ENCODE peak calls at places on chromosomes 5 and 9, in four cellular contexts. One of them, this sample, is unnamed.

GRCh38 chr5:122844136-122844915 is 1.1 kb upstream of the SNX24 start:
- DNase-seq in NCI-H446: no peak
- DNase-seq in left ventricle myocardium inferior: no peak
- DNase-seq in naive B cell: no peak
- DNase-seq in this sample: no peak

GRCh38 chr9:98564714-98565113 is 144.0 kb downstream of the GABBR2 start:
- DNase-seq in NCI-H446: no peak
- DNase-seq in left ventricle myocardium inferior: no peak
- DNase-seq in naive B cell: no peak
- DNase-seq in this sample: no peak

GRCh38 chr5:68178579-68178978 is 37.0 kb upstream of the PIK3R1 start:
- DNase-seq in NCI-H446: no peak
- DNase-seq in left ventricle myocardium inferior: no peak
- DNase-seq in naive B cell: no peak
- DNase-seq in this sample: no peak

GRCh38 chr5:1511651-1512540 is 11.9 kb downstream of the LPCAT1 start:
- DNase-seq in NCI-H446: no peak
- DNase-seq in left ventricle myocardium inferior: peak; percentile 12
- DNase-seq in naive B cell: no peak
- DNase-seq in this sample: no peak

GRCh38 chr5:178293400-178293799 is 60.8 kb upstream of the PHYKPL start:
- DNase-seq in NCI-H446: no peak
- DNase-seq in left ventricle myocardium inferior: no peak
- DNase-seq in naive B cell: no peak
- DNase-seq in this sample: no peak

GRCh38 chr9:76560481-76560891 is 101.5 kb downstream of the GCNT1 start:
- DNase-seq in NCI-H446: no peak
- DNase-seq in left ventricle myocardium inferior: no peak
- DNase-seq in naive B cell: no peak
- DNase-seq in this sample: no peak

GRCh38 chr9:27078685-27079084 is 30.3 kb upstream of the TEK start:
- DNase-seq in NCI-H446: no peak
- DNase-seq in left ventricle myocardium inferior: no peak
- DNase-seq in naive B cell: no peak
- DNase-seq in this sample: no peak

GRCh38 chr5:112995764-112996618 is 19.4 kb downstream of the DCP2 start:
- DNase-seq in NCI-H446: peak; percentile 83
- DNase-seq in left ventricle myocardium inferior: peak; percentile 55
- DNase-seq in naive B cell: peak; percentile 44
- DNase-seq in this sample: peak; percentile 57

GRCh38 chr9:14452539-14452938 is 138.6 kb upstream of the NFIB start:
- DNase-seq in NCI-H446: peak; percentile 100
- DNase-seq in left ventricle myocardium inferior: no peak
- DNase-seq in naive B cell: no peak
- DNase-seq in this sample: no peak

GRCh38 chr5:73674669-73675004 is 48.6 kb downstream of the ARHGEF28 start:
- DNase-seq in NCI-H446: no peak
- DNase-seq in left ventricle myocardium inferior: no peak
- DNase-seq in naive B cell: no peak
- DNase-seq in this sample: no peak

GRCh38 chr5:112703866-112704820 is 33.5 kb upstream of the APC start:
- DNase-seq in NCI-H446: peak; percentile 75
- DNase-seq in left ventricle myocardium inferior: peak; percentile 39
- DNase-seq in naive B cell: no peak
- DNase-seq in this sample: peak; percentile 87

GRCh38 chr5:132458651-132459030 is 31.9 kb downstream of the IRF1 start:
- DNase-seq in NCI-H446: no peak
- DNase-seq in left ventricle myocardium inferior: no peak
- DNase-seq in naive B cell: no peak
- DNase-seq in this sample: no peak

GRCh38 chr5:99949361-99949760 is 585.8 kb upstream of the FAM174A start:
- DNase-seq in NCI-H446: no peak
- DNase-seq in left ventricle myocardium inferior: no peak
- DNase-seq in naive B cell: no peak
- DNase-seq in this sample: no peak

GRCh38 chr9:86598411-86599239 is 244.4 kb upstream of the TUT7 start:
- DNase-seq in NCI-H446: no peak
- DNase-seq in left ventricle myocardium inferior: no peak
- DNase-seq in naive B cell: no peak
- DNase-seq in this sample: no peak

GRCh38 chr9:4600363-4600762 is 61.7 kb upstream of the PLPP6 start:
- DNase-seq in NCI-H446: no peak
- DNase-seq in left ventricle myocardium inferior: no peak
- DNase-seq in naive B cell: no peak
- DNase-seq in this sample: peak; percentile 69

GRCh38 chr9:107363511-107364182 is 80.6 kb downstream of the RAD23B start:
- DNase-seq in NCI-H446: no peak
- DNase-seq in left ventricle myocardium inferior: peak; percentile 17
- DNase-seq in naive B cell: no peak
- DNase-seq in this sample: no peak

GRCh38 chr9:34010979-34011378 is 37.7 kb downstream of the UBAP2 start:
- DNase-seq in NCI-H446: no peak
- DNase-seq in left ventricle myocardium inferior: no peak
- DNase-seq in naive B cell: peak; percentile 18
- DNase-seq in this sample: peak; percentile 15

GRCh38 chr9:121620777-121621437 is 30.5 kb upstream of the DAB2IP start:
- DNase-seq in NCI-H446: peak; percentile 12
- DNase-seq in left ventricle myocardium inferior: no peak
- DNase-seq in naive B cell: no peak
- DNase-seq in this sample: peak; percentile 27

GRCh38 chr5:159051431-159052281 is 48.1 kb downstream of the EBF1 start:
- DNase-seq in NCI-H446: no peak
- DNase-seq in left ventricle myocardium inferior: peak; percentile 67
- DNase-seq in naive B cell: peak; percentile 66
- DNase-seq in this sample: no peak

GRCh38 chr9:136509549-136509948 is 26.7 kb upstream of the SEC16A start:
- DNase-seq in NCI-H446: no peak
- DNase-seq in left ventricle myocardium inferior: no peak
- DNase-seq in naive B cell: no peak
- DNase-seq in this sample: no peak

GRCh38 chr9:5874048-5874447 is 16.6 kb upstream of the MLANA start:
- DNase-seq in NCI-H446: no peak
- DNase-seq in left ventricle myocardium inferior: no peak
- DNase-seq in naive B cell: no peak
- DNase-seq in this sample: no peak

GRCh38 chr9:33742519-33742918 is 52.8 kb upstream of the PRSS3 start:
- DNase-seq in NCI-H446: no peak
- DNase-seq in left ventricle myocardium inferior: no peak
- DNase-seq in naive B cell: no peak
- DNase-seq in this sample: no peak

GRCh38 chr5:143197260-143197656 is 206.2 kb downstream of the NR3C1 start:
- DNase-seq in NCI-H446: no peak
- DNase-seq in left ventricle myocardium inferior: no peak
- DNase-seq in naive B cell: no peak
- DNase-seq in this sample: no peak

This sample was measured in Jurkat, Clone E6-1.